ENCODE peak calls at places on chromosomes 4 and X, in seven cellular contexts. Z is Peyer's patch, X is lower lobe of right lung, J is tibial nerve, M is H7, F is IMR-90, L is mesendoderm. E is an unnamed sample. For H3K36me3, the result is how much of the 10 kb centered on the place peaks cover.

GRCh38 chr4:47913858-47914218 is 545 bp downstream of the NFXL1 start:
- DNase-seq in M (peak), X (peak), F (no peak), J (no peak), L (peak), Z (no peak), E (peak)

GRCh38 chr4:73620115-73620792 is at the start of gene RASSF6:
- DNase-seq in L (peak), F (no peak), Z (peak), M (peak), X (peak), J (no peak), E (peak)

GRCh38 chrX:150568320-150569154 is at the start of gene MTM1:
- DNase-seq in J (peak), X (peak), L (peak), Z (peak), M (peak), F (peak), E (peak)

GRCh38 chrX:33336783-33337182 is 125.4 kb upstream of the DMD start:
- DNase-seq in Z (no peak), J (peak), M (no peak), L (peak), X (no peak), F (peak), E (no peak)

GRCh38 chr4:24768006-24768405 is 27.4 kb upstream of the SOD3 start:
- DNase-seq in F (no peak), Z (no peak), X (no peak), M (no peak), J (no peak), L (no peak), E (no peak)

GRCh38 chrX:20857746-20858145 is 516.5 kb upstream of the CNKSR2 start:
- DNase-seq in L (peak), Z (no peak), F (no peak), J (no peak), X (no peak), M (peak), E (no peak)

GRCh38 chr4:84481879-84482245 is 17.2 kb downstream of the NKX6-1 start:
- DNase-seq in Z (no peak), J (no peak), L (no peak), M (no peak), X (no peak), F (no peak), E (no peak)

GRCh38 chr4:113270520-113271319 is 221.3 kb downstream of the ANK2 start:
- DNase-seq in F (no peak), X (no peak), M (no peak), Z (no peak), L (peak), J (no peak), E (no peak)

GRCh38 chr4:46274717-46275116 is 115.2 kb downstream of the GABRA2 start:
- DNase-seq in Z (no peak), J (no peak), L (peak), F (no peak), X (no peak), M (no peak), E (no peak)

GRCh38 chr4:41006141-41006540 is 208.2 kb downstream of the APBB2 start:
- DNase-seq in L (no peak), Z (no peak), F (peak), M (no peak), X (no peak), J (no peak), E (no peak)

GRCh38 chr4:145061325-145061920 is 36.6 kb downstream of the ANAPC10 start:
- DNase-seq in M (no peak), L (peak), F (peak), Z (no peak), X (no peak), J (no peak), E (no peak)

GRCh38 chr4:137735561-137736104 is 203.3 kb upstream of the PCDH18 start:
- DNase-seq in L (no peak), F (no peak), X (no peak), M (no peak), Z (no peak), J (no peak), E (no peak)

GRCh38 chr4:87054900-87055299 is 120.1 kb downstream of the AFF1 start:
- DNase-seq in X (no peak), F (no peak), J (no peak), Z (no peak), L (no peak), M (no peak), E (no peak)

GRCh38 chr4:3223346-3223745 is 25.6 kb upstream of the MSANTD1 start:
- DNase-seq in X (peak), L (no peak), Z (peak), F (no peak), J (no peak), M (no peak), E (no peak)

GRCh38 chr4:152166567-152166966 is 369.3 kb downstream of the FBXW7 start:
- DNase-seq in X (no peak), M (peak), J (no peak), Z (no peak), L (peak), F (no peak), E (no peak)

GRCh38 chrX:65524139-65524538 is 10.4 kb downstream of the LAS1L start:
- DNase-seq in X (no peak), F (no peak), M (no peak), J (no peak), L (no peak), Z (no peak), E (no peak)
- H3K36me3 ChIP-seq in X (half or more), F (under half), M (under half), J (under half), L (under half), Z (under half), E (half or more)

DNA sequence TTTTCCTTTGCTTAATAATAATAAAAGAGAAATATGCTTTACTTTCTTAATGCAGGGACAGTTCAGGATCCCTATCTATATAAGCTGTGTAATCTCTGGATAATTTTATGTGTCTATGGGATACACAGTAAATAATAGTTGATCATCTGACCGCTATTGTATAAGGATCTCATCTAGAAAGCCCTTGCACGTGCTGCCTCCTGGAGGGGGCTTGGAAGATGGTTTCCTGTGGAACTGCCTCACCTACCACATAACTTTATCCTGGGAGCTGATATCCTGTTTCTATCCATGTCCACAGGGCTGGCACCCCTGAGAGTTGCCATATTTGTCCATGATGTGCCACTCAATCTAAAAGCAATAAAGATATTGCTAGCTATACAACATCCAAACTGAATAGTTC is 139.3 kb upstream of the FRMPD4 start:
- DNase-seq in Z (no peak), L (peak), M (peak), J (no peak), X (no peak), F (no peak), E (no peak)
- H3K4me3 ChIP-seq in Z (no peak), L (no peak), M (no peak), J (no peak), X (no peak), F (no peak), E (no peak)

GRCh38 chr4:184406915-184407314 is 67.4 kb downstream of the IRF2 start:
- DNase-seq in J (peak), L (no peak), X (no peak), Z (no peak), M (no peak), F (no peak), E (no peak)
- H3K36me3 ChIP-seq in J (under half), L (under half), X (half or more), Z (under half), M (under half), F (under half), E (under half)

DNA sequence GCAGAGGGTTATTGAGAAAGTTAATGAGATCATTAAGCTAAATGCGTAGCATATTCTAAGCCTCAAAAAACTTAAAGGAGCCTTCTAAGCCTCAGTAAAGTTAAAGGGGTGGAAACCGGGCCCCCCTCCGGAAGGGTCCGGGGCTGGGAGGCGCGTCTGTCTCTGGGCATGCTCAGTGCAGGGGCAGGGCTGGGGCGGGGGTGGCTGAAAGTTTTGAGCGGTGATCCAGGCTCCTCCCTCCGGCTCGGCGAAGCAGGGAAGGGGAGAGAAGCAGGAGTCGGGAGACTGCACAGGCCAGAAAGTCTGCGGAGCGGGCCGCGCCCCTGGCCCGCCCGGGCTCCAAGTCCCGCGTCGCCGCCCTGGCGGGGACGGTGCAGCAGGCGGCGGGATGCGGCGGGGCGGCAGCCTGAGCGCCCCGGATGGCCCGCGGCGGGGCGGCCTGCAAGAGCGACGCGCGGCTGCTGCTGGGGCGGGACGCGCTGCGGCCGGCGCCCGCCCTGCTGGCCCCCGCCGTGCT is at the start of gene EVC:
- DNase-seq in L (peak), J (peak), Z (peak), F (peak), M (peak), X (peak), E (peak)
- H3K4me3 ChIP-seq in L (peak), J (peak), Z (peak), F (peak), M (peak), X (peak), E (peak)

GRCh38 chrX:130071611-130072349 is 38.5 kb downstream of the ELF4 start:
- DNase-seq in X (no peak), J (no peak), M (peak), L (no peak), Z (peak), F (no peak), E (no peak)

DNA sequence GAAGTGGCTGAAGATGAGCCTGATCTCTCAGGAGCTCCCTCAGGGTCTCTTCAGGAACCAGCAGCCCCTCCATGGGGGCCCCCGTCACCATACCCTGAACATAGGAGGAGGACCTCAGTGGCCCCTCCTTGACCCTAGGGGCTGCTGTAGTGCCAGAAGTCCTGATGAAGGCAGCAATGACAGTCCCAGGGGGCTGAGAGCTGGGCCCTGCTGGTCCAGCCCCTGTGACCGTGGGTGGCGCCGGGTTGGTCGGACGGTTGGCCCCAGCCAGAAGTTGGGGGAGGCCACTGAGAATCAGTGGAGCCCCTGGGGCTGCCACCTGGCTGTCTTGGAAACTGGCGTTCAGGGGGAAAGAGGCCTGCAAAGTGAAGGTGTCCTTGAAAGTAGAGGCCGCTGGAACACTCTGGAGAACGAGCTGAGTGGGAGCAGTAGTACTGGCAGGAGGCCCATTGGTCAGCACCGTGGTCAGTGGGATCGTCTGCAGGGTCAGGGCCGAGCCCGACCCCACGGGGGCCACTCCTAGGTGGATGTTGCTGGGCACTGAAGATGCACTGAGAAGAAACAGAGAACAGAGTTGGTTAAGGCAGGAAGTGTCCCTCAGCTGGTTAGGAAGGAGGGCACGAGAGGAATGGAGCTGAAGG is 43.2 kb downstream of the ELF4 start:
- DNase-seq in F (no peak), J (no peak), L (no peak), M (peak), X (no peak), Z (no peak), E (no peak)
- H3K36me3 ChIP-seq in F (under half), J (under half), L (under half), M (under half), X (half or more), Z (under half), E (half or more)

GRCh38 chrX:40244116-40244515 is 146.4 kb upstream of the BCOR start:
- DNase-seq in X (no peak), Z (no peak), M (no peak), F (no peak), L (no peak), J (no peak), E (no peak)
- H3K4me3 ChIP-seq in X (no peak), Z (no peak), M (no peak), F (no peak), L (no peak), J (no peak), E (no peak)

GRCh38 chrX:12805333-12805732 is 14.1 kb downstream of the PRPS2 start:
- DNase-seq in F (no peak), Z (no peak), L (no peak), X (no peak), J (no peak), M (no peak), E (no peak)
- H3K36me3 ChIP-seq in F (under half), Z (under half), L (under half), X (under half), J (under half), M (under half), E (under half)

GRCh38 chrX:134255555-134255954 is 18.6 kb downstream of the CCDC160 start:
- DNase-seq in X (no peak), L (no peak), M (no peak), F (no peak), Z (no peak), J (no peak), E (no peak)
- H3K4me3 ChIP-seq in X (no peak), L (no peak), M (no peak), F (no peak), Z (no peak), J (no peak), E (no peak)

DNA sequence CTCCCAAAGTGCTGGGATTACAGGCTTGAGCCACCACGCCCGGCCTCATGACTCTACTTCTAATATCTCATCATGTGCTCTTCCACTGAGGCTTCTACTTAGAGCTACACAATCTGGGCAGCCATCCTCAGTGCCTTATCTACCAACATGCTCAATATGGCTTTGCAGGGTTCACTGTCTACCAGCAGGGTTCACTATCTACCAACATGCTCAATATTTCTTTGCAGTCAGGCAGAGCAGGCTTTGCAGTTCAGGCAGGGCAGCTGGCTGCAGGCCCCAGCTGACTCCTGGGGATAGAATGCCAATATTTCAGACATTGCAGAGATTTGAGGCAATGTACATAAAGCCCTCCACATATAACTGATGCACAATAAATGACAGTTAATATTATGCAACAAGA is 47.5 kb downstream of the PKD2 start:
- DNase-seq in F (peak), J (peak), X (no peak), L (peak), Z (no peak), M (peak), E (no peak)
- H3K36me3 ChIP-seq in F (under half), J (under half), X (half or more), L (under half), Z (under half), M (under half), E (under half)

E was measured in left lung.